ENCODE peak calls at places on chromosomes 12 and 14, in five cellular contexts. O is OCI-M1; W is activated naive CD4-positive, alpha-beta T cell treated with Interleukin-2 at 50 U/mL for 16 hours; Y is glutamatergic neuron; M is stimulated activated CD4-positive, alpha-beta T cell treated with anti-CD3 and anti-CD28 coated beads, TNF-alpha, amount 100 ng/mL, for 1 hour. Z is an unnamed sample.

GRCh38 chr14:74038015-74038859 is 19.1 kb downstream of the BBOF1 start:
- DNase-seq in O (peak), W (no peak), Y (no peak), M (no peak), Z (peak)

GRCh38 chr14:64337901-64338615 is 43.9 kb upstream of the ESR2 start:
- DNase-seq in O (peak), W (no peak), Y (peak), M (no peak), Z (peak)

GRCh38 chr14:103126873-103127304 is 3.6 kb downstream of the TNFAIP2 start:
- DNase-seq in O (no peak), W (no peak), Y (peak), M (no peak), Z (no peak)

GRCh38 chr14:68584786-68585185 is 208.1 kb downstream of the ZFP36L1 start:
- DNase-seq in O (no peak), W (no peak), Y (no peak), M (no peak), Z (peak)

GRCh38 chr12:13165578-13166120 is 30.9 kb upstream of the EMP1 start:
- DNase-seq in O (peak), W (peak), Y (no peak), M (peak), Z (no peak)

GRCh38 chr12:65891219-65891618 is 66.9 kb downstream of the HMGA2 start:
- DNase-seq in O (no peak), W (no peak), Y (no peak), M (no peak), Z (no peak)

GRCh38 chr12:112381421-112381897 is 772 bp downstream of the HECTD4 start:
- DNase-seq in O (peak), W (peak), Y (peak), M (no peak), Z (peak)

GRCh38 chr12:68454855-68455254 is 122.7 kb upstream of the MDM1 start:
- DNase-seq in O (peak), W (no peak), Y (no peak), M (no peak), Z (no peak)

GRCh38 chr14:103698380-103699260 is 16.6 kb downstream of the XRCC3 start:
- DNase-seq in O (no peak), W (no peak), Y (no peak), M (no peak), Z (no peak)

GRCh38 chr14:101025656-101026055 is 122.1 kb upstream of the RTL1 start:
- DNase-seq in O (no peak), W (no peak), Y (no peak), M (no peak), Z (no peak)

GRCh38 chr14:104935026-104935650 is 10.5 kb downstream of the PLD4 start:
- DNase-seq in O (no peak), W (no peak), Y (peak), M (no peak), Z (no peak)

GRCh38 chr12:2634481-2634880 is 160.3 kb upstream of the FKBP4 start:
- DNase-seq in O (no peak), W (no peak), Y (no peak), M (no peak), Z (no peak)

GRCh38 chr12:63967358-63967757 is 122.9 kb downstream of the SRGAP1 start:
- DNase-seq in O (no peak), W (no peak), Y (no peak), M (no peak), Z (no peak)

GRCh38 chr14:105492966-105493871 is 2.2 kb downstream of the TEDC1 start:
- DNase-seq in O (no peak), W (no peak), Y (peak), M (no peak), Z (no peak)

GRCh38 chr12:13959131-13959734 is 22.2 kb downstream of the GRIN2B start:
- DNase-seq in O (no peak), W (no peak), Y (no peak), M (no peak), Z (no peak)

GRCh38 chr12:64237382-64237781 is 15.3 kb upstream of the KICS2 start:
- DNase-seq in O (no peak), W (no peak), Y (no peak), M (no peak), Z (no peak)

GRCh38 chr12:125988545-125988944 is 923.3 kb downstream of the AACS start:
- DNase-seq in O (no peak), W (no peak), Y (no peak), M (no peak), Z (no peak)

GRCh38 chr12:62711626-62712305 is 223.2 kb downstream of the PPM1H start:
- DNase-seq in O (no peak), W (no peak), Y (no peak), M (no peak), Z (no peak)

Z was measured in NCI-H1092 treated with DMSO at 0.1 percent for 48 hours.